ENCODE peak calls at places on chromosomes 4 and X, in seven cellular contexts. A is dorsolateral prefrontal cortex, V is astrocyte of the spinal cord, H is astrocyte, L is HCT116, Y is left ventricle myocardium inferior, D is AG09309. K is an unnamed sample.

GRCh38 chr4:570754-571153 is 5.3 kb downstream of the TMEM271 start:
- DNase-seq in A (no peak), V (no peak), H (no peak), L (no peak), Y (no peak), D (no peak), K (no peak)

GRCh38 chr4:108959497-108959896 is 196.6 kb upstream of the ETNPPL start:
- DNase-seq in A (no peak), V (peak; percentile 13), H (peak; percentile 46), L (no peak), Y (no peak), D (no peak), K (no peak)

GRCh38 chr4:88706574-88706973 is 8.9 kb upstream of the NAP1L5 start:
- DNase-seq in A (no peak), V (peak; percentile 71), H (peak; percentile 58), L (no peak), Y (no peak), D (peak; percentile 31), K (peak; percentile 80)

GRCh38 chr4:10024303-10024702 is 3.0 kb upstream of the SLC2A9 start:
- DNase-seq in A (no peak), V (no peak), H (no peak), L (no peak), Y (no peak), D (no peak), K (no peak)

GRCh38 chr4:163875327-163875726 is 380.8 kb downstream of the TMA16 start:
- DNase-seq in A (no peak), V (no peak), H (no peak), L (no peak), Y (no peak), D (no peak), K (no peak)

GRCh38 chr4:94623507-94623906 is 134.2 kb upstream of the BMPR1B start:
- DNase-seq in A (no peak), V (no peak), H (no peak), L (no peak), Y (no peak), D (no peak), K (no peak)

GRCh38 chr4:143260750-143261149 is 75.9 kb upstream of the GAB1 start:
- DNase-seq in A (no peak), V (no peak), H (no peak), L (no peak), Y (no peak), D (no peak), K (no peak)

GRCh38 chr4:36508390-36508789 is 227.0 kb downstream of the DTHD1 start:
- DNase-seq in A (no peak), V (no peak), H (no peak), L (no peak), Y (no peak), D (no peak), K (no peak)

GRCh38 chrX:98338544-98338943 is 1454.8 kb downstream of the RPA4 start:
- DNase-seq in A (no peak), V (no peak), H (no peak), L (no peak), Y (no peak), D (no peak), K (no peak)

GRCh38 chr4:98448923-98449322 is 187.7 kb downstream of the RAP1GDS1 start:
- DNase-seq in A (no peak), V (no peak), H (no peak), L (no peak), Y (no peak), D (no peak), K (no peak)

GRCh38 chr4:590313-590841 is 14.3 kb upstream of the TMEM271 start:
- DNase-seq in A (no peak), V (no peak), H (no peak), L (no peak), Y (no peak), D (no peak), K (no peak)

GRCh38 chr4:82560853-82561744 is 689 bp downstream of the TMEM150C start:
- DNase-seq in A (no peak), V (no peak), H (no peak), L (no peak), Y (no peak), D (no peak), K (no peak)

GRCh38 chr4:93730251-93730650 is 98.3 kb upstream of the ATOH1 start:
- DNase-seq in A (no peak), V (no peak), H (no peak), L (no peak), Y (no peak), D (no peak), K (no peak)

GRCh38 chr4:139685180-139685579 is 19.6 kb downstream of the MGST2 start:
- DNase-seq in A (no peak), V (no peak), H (no peak), L (no peak), Y (no peak), D (no peak), K (no peak)

GRCh38 chr4:82939414-82939813 is 38.9 kb downstream of the THAP9 start:
- DNase-seq in A (no peak), V (no peak), H (no peak), L (no peak), Y (no peak), D (no peak), K (no peak)

GRCh38 chr4:165464813-165465381 is 86.1 kb downstream of the CPE start:
- DNase-seq in A (no peak), V (peak; percentile 58), H (peak; percentile 30), L (no peak), Y (no peak), D (no peak), K (peak; percentile 72)

GRCh38 chr4:3829954-3830773 is 64.0 kb downstream of the ADRA2C start:
- DNase-seq in A (no peak), V (no peak), H (no peak), L (no peak), Y (no peak), D (no peak), K (no peak)

GRCh38 chr4:153083447-153083921 is 120.8 kb upstream of the TRIM2 start:
- DNase-seq in A (peak; percentile 61), V (peak; percentile 85), H (peak; percentile 60), L (peak; percentile 69), Y (no peak), D (peak; percentile 47), K (peak; percentile 84)

GRCh38 chr4:15847746-15848145 is 69.6 kb downstream of the CD38 start:
- DNase-seq in A (no peak), V (no peak), H (no peak), L (no peak), Y (no peak), D (no peak), K (no peak)

GRCh38 chr4:84041426-84041825 is 457.7 kb downstream of the NKX6-1 start:
- DNase-seq in A (no peak), V (no peak), H (no peak), L (no peak), Y (no peak), D (no peak), K (no peak)
- TF ChIP-seq CTCF in A (no peak), V (no peak), H (no peak), L (no peak), Y (no peak), D (no peak), K (no peak)

GRCh38 chrX:131762802-131763234 is 218.9 kb downstream of the OR13H1 start:
- DNase-seq in A (no peak), V (peak; percentile 82), H (peak; percentile 17), L (no peak), Y (no peak), D (no peak), K (no peak)

GRCh38 chrX:131763674-131764073 is 219.8 kb downstream of the OR13H1 start:
- DNase-seq in A (peak; percentile 77), V (peak; percentile 85), H (peak; percentile 46), L (no peak), Y (no peak), D (peak; percentile 83), K (no peak)

DNA sequence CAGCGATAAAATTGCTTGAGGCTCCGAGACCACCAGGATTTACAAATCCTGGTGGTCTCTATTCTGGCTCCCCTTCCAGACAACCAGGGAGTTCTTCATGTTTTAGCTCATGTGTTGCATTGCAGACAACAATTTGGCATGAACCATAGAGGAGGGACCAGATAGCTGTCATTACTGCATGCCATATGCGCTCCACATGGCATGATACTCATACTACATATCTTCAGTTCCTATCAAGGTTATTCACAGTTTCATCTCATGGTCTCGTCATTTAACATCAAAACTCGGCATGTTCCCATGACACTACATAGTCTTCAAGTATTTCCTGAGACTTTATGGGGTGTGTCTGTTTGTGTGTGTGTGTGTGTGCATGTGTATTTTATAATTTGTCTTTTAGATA is 220.3 kb downstream of the OR13H1 start:
- DNase-seq in A (no peak), V (no peak), H (no peak), L (no peak), Y (no peak), D (no peak), K (no peak)
- H3K4me3 ChIP-seq in A (peak overlapping the region; percentile 51), V (peak overlapping the region; percentile 37), H (no peak overlapping the region), L (no peak overlapping the region), Y (no peak overlapping the region), D (peak overlapping the region; percentile 51), K (no peak overlapping the region)

GRCh38 chr4:53307819-53308773 is 57.8 kb downstream of the SCFD2 start:
- DNase-seq in A (no peak), V (no peak), H (no peak), L (no peak), Y (no peak), D (no peak), K (no peak)

GRCh38 chr4:53309321-53310020 is 56.4 kb downstream of the SCFD2 start:
- DNase-seq in A (no peak), V (no peak), H (no peak), L (no peak), Y (no peak), D (no peak), K (no peak)

GRCh38 chr4:53315300-53315699 is 50.6 kb downstream of the SCFD2 start:
- DNase-seq in A (no peak), V (no peak), H (no peak), L (no peak), Y (no peak), D (no peak), K (no peak)

GRCh38 chr4:53314257-53314656 is 51.6 kb downstream of the SCFD2 start:
- DNase-seq in A (no peak), V (no peak), H (no peak), L (no peak), Y (no peak), D (no peak), K (no peak)

DNA sequence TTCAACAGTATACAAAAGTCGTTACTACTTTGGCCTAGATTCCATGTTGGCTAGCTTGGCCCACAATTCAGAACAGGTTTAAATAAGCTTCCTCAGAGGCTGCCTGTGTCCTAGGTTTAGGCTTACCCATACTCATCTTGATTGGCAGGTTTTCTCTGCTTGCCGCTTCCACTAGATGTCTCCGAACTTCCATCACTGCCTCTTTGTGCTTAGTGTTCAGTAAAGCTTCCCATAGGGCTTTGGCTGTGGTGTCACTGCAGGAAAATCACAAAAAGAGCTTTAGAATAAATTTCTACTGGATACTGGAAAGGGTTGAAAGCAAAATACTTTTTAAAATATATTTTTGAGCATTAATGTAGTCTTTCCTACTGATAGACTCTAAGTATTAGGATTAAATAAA is 52.4 kb downstream of the SCFD2 start:
- DNase-seq in A (no peak), V (peak; percentile 36), H (peak; percentile 8), L (no peak), Y (no peak), D (no peak), K (peak; percentile 65)
- TF ChIP-seq CTCF in A (peak; percentile 48), V (peak; percentile 47), H (no peak), L (peak; percentile 26), Y (peak; percentile 22), D (no peak), K (peak; percentile 37)

DNA sequence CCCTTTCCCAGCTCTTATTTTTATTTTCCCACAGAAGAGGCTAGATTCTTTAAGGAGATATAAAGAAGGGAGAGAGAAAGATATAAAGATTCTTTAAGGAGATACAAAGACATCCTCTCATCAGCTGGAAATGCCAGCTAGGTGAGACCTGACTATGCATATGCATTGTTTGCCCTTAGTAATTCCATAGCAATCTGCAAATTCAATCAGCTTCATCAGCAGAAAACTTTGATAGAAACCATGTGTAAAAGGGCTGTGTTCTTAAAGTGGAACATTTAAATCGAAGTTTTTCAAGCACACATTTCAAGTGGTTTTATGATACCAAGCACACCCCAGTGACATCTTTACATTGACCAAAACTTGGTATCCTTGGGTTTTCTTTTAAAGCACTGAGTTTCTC is 24.1 kb downstream of the FHL1 start:
- DNase-seq in A (no peak), V (no peak), H (no peak), L (no peak), Y (no peak), D (no peak), K (no peak)
- H3K4me3 ChIP-seq in A (no peak overlapping the region), V (no peak overlapping the region), H (no peak overlapping the region), L (no peak overlapping the region), Y (peak overlapping the region; percentile 51), D (no peak overlapping the region), K (no peak overlapping the region)